ENCODE peak calls at places on chromosome 16, in six cellular contexts. Z is sigmoid colon, N is SJCRH30, G is ovary, L is testis, I is aorta. M is an unnamed sample.

GRCh38 chr16:55853114-55853513 is 20.2 kb upstream of the CES1 start:
- DNase-seq in N (no peak), G (no peak), Z (no peak), L (no peak), I (no peak), M (no peak)

GRCh38 chr16:88920618-88921602 is 54.5 kb upstream of the PABPN1L start:
- DNase-seq in L (peak), I (no peak), G (peak), Z (peak), N (peak), M (no peak)

GRCh38 chr16:71526111-71526998 is at the start of gene CHST4:
- DNase-seq in N (peak), G (no peak), Z (no peak), I (no peak), L (no peak), M (peak)

GRCh38 chr16:12539185-12539929 is 264.3 kb downstream of the CPPED1 start:
- DNase-seq in L (no peak), I (no peak), G (no peak), Z (no peak), N (peak), M (no peak)

GRCh38 chr16:54506691-54507090 is 220.1 kb upstream of the IRX3 start:
- DNase-seq in I (no peak), L (no peak), G (no peak), Z (no peak), N (no peak), M (no peak)

GRCh38 chr16:5415123-5415522 is 317.5 kb upstream of the EEF2KMT start:
- DNase-seq in I (no peak), L (no peak), Z (no peak), N (no peak), G (no peak), M (no peak)

GRCh38 chr16:14335297-14335696 is 264.2 kb downstream of the MRTFB start:
- DNase-seq in L (peak), N (peak), I (no peak), G (no peak), Z (no peak), M (peak)

GRCh38 chr16:74657873-74658642 is 8.6 kb downstream of the RFWD3 start:
- DNase-seq in Z (no peak), I (no peak), L (no peak), G (no peak), N (no peak), M (no peak)

GRCh38 chr16:23504076-23504452 is 6.2 kb downstream of the GGA2 start:
- DNase-seq in Z (no peak), I (no peak), N (no peak), L (no peak), G (no peak), M (no peak)

GRCh38 chr16:11092788-11093577 is 148.6 kb downstream of the CLEC16A start:
- DNase-seq in Z (no peak), L (no peak), I (peak), N (no peak), G (no peak), M (no peak)

GRCh38 chr16:57541754-57542435 is 548 bp upstream of the ADGRG5 start:
- DNase-seq in Z (no peak), I (peak), N (no peak), G (peak), L (no peak), M (no peak)

GRCh38 chr16:30488764-30489595 is 16.4 kb downstream of the ITGAL start:
- DNase-seq in N (no peak), I (no peak), G (no peak), Z (no peak), L (no peak), M (no peak)

GRCh38 chr16:79182618-79183017 is 417.9 kb downstream of the MAF start:
- DNase-seq in G (no peak), L (no peak), Z (no peak), N (no peak), I (no peak), M (no peak)

GRCh38 chr16:8848231-8848938 is 20.4 kb downstream of the CARHSP1 start:
- DNase-seq in L (no peak), G (no peak), N (no peak), I (peak), Z (peak), M (no peak)

GRCh38 chr16:86387461-86388440 is 122.6 kb upstream of the FOXF1 start:
- DNase-seq in Z (no peak), N (peak), L (no peak), I (no peak), G (no peak), M (peak)

GRCh38 chr16:27729516-27730304 is 179.8 kb downstream of the KATNIP start:
- DNase-seq in Z (no peak), G (no peak), N (peak), L (no peak), I (peak), M (no peak)

GRCh38 chr16:11232852-11233726 is 22.9 kb downstream of the SOCS1 start:
- DNase-seq in L (no peak), N (no peak), G (no peak), I (peak), Z (no peak), M (no peak)

GRCh38 chr16:23650674-23651073 is 9.4 kb downstream of the DCTN5 start:
- DNase-seq in G (no peak), N (no peak), I (no peak), Z (no peak), L (no peak), M (no peak)

GRCh38 chr16:17070882-17071592 is 399.7 kb downstream of the XYLT1 start:
- DNase-seq in N (peak), Z (no peak), G (peak), L (peak), I (no peak), M (peak)

GRCh38 chr16:19809121-19809635 is 75.5 kb downstream of the GPRC5B start:
- DNase-seq in I (no peak), L (no peak), N (peak), Z (peak), G (no peak), M (peak)

GRCh38 chr16:49754495-49755290 is 101.2 kb downstream of the ZNF423 start:
- DNase-seq in I (no peak), G (no peak), Z (no peak), N (no peak), L (peak), M (no peak)

GRCh38 chr16:73047536-73048291 is at the start of gene ZFHX3:
- DNase-seq in N (peak), I (peak), L (peak), G (peak), Z (peak), M (no peak)

GRCh38 chr16:73048292-73049050 is 543 bp upstream of the ZFHX3 start:
- DNase-seq in Z (peak), N (no peak), I (peak), G (peak), L (peak), M (peak)

GRCh38 chr16:73049051-73049910 is 1.4 kb upstream of the ZFHX3 start:
- DNase-seq in Z (no peak), L (no peak), I (no peak), N (no peak), G (no peak), M (no peak)

GRCh38 chr16:73047221-73047535 is 750 bp downstream of the ZFHX3 start:
- DNase-seq in N (no peak), Z (no peak), L (no peak), G (no peak), I (no peak), M (no peak)

GRCh38 chr16:73046484-73047214 is 1.3 kb downstream of the ZFHX3 start:
- DNase-seq in L (no peak), I (no peak), Z (peak), N (no peak), G (no peak), M (no peak)
- H3K4me3 ChIP-seq in L (no peak), I (peak), Z (peak), N (no peak), G (peak), M (peak)

GRCh38 chr16:24731722-24732419 is 2.4 kb downstream of the TNRC6A start:
- DNase-seq in I (no peak), Z (no peak), N (no peak), L (peak), G (peak), M (no peak)
- H3K4me3 ChIP-seq in I (no peak), Z (no peak), N (no peak), L (peak), G (no peak), M (no peak)

GRCh38 chr16:2485811-2486507 is 11.0 kb downstream of the TBC1D24 start:
- DNase-seq in I (no peak), N (no peak), G (no peak), Z (no peak), L (no peak), M (no peak)
- H3K4me3 ChIP-seq in I (no peak), N (no peak), G (no peak), Z (no peak), L (no peak), M (no peak)

GRCh38 chr16:4352843-4353242 is 1.7 kb upstream of the PAM16 start:
- DNase-seq in L (no peak), Z (no peak), I (no peak), G (no peak), N (no peak), M (no peak)

GRCh38 chr16:4353675-4354074 is 2.6 kb upstream of the PAM16 start:
- DNase-seq in Z (no peak), I (no peak), G (no peak), N (no peak), L (no peak), M (no peak)

GRCh38 chr16:4350365-4350786 is 745 bp downstream of the PAM16 start:
- DNase-seq in L (no peak), Z (no peak), N (no peak), I (no peak), G (peak), M (no peak)

GRCh38 chr16:4350787-4351659 is at the start of gene PAM16:
- DNase-seq in G (peak), L (peak), Z (peak), N (peak), I (peak), M (peak)

GRCh38 chr16:4351880-4352279 is 759 bp upstream of the PAM16 start:
- DNase-seq in G (no peak), I (no peak), Z (peak), N (no peak), L (no peak), M (no peak)
- H3K4me3 ChIP-seq in G (no peak), I (no peak), Z (no peak), N (peak), L (no peak), M (no peak)

GRCh38 chr16:51636913-51637743 is 486.1 kb upstream of the SALL1 start:
- DNase-seq in Z (no peak), G (no peak), L (no peak), I (no peak), N (no peak), M (no peak)
- H3K4me3 ChIP-seq in Z (no peak), G (no peak), L (no peak), I (no peak), N (no peak), M (no peak)

GRCh38 chr16:1103649-1104005 is 7.6 kb upstream of the C1QTNF8 start:
- DNase-seq in L (no peak), I (no peak), N (peak), Z (no peak), G (no peak), M (no peak)
- H3K4me3 ChIP-seq in L (no peak), I (no peak), N (peak), Z (no peak), G (no peak), M (no peak)

DNA sequence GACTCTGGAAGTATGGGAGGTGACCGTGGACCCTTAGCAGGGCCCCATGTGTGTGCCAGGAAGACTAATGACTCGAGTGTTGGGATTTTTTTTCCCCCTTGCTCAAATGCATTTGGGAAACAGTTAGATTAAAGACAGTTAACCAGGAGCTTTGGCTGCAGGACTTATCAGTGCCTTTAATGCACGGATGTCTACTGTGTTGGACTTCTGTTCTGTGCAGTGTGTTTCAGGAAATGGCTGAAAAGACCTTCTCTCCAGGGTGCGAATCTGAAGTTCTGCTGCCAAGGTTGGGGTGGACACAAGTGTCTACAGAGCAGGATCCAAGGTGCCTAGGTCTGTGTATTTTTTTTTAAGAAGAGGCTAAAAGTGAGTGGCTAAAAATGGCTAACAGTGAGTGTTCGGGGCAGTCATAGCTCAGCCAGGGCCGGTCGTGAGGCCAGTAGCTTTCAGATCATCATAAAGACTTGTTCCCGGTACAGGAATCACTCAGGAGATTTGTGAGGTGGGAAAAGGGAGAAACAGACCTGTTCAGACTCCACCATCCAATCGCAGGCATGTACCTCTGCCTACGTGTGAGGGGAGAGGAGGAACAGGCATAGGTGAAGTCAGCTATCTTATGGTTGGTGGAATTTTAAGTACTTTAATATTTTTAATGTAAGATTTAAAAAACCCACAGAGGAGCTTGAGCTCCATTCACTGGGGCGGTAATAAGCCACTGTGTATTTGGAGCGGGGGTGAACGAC is 82.4 kb upstream of the CIBAR2 start:
- DNase-seq in Z (no peak), G (no peak), N (no peak), I (no peak), L (no peak), M (no peak)
- H3K4me3 ChIP-seq in Z (no peak), G (no peak), N (no peak), I (no peak), L (no peak), M (no peak)

GRCh38 chr16:73057369-73058210 is 9.7 kb upstream of the ZFHX3 start:
- DNase-seq in N (peak), I (no peak), Z (no peak), L (peak), G (peak), M (no peak)

GRCh38 chr16:73056911-73057310 is 9.0 kb upstream of the ZFHX3 start:
- DNase-seq in G (no peak), N (no peak), L (no peak), I (no peak), Z (no peak), M (no peak)

GRCh38 chr16:73058221-73058615 is 10.3 kb upstream of the ZFHX3 start:
- DNase-seq in I (peak), N (peak), G (peak), L (no peak), Z (no peak), M (no peak)

GRCh38 chr16:73054732-73055481 is 7.0 kb upstream of the ZFHX3 start:
- DNase-seq in G (no peak), I (no peak), L (no peak), Z (peak), N (no peak), M (peak)

GRCh38 chr16:73056383-73056782 is 8.5 kb upstream of the ZFHX3 start:
- DNase-seq in N (no peak), Z (no peak), G (no peak), I (peak), L (no peak), M (no peak)
- H3K4me3 ChIP-seq in N (peak), Z (peak), G (peak), I (peak), L (no peak), M (peak)

M was measured in A549.